ENCODE peak calls at places on chromosomes 13 and 19, in eight cellular contexts. O is GM12891, K is K562, I is upper lobe of left lung, A is HepG2, F is HL-60, Z is breast epithelium, E is vagina. P is an unnamed sample.

GRCh38 chr19:17706750-17707181 is 12.5 kb upstream of the MAP1S start:
- DNase-seq in I (no peak), E (no peak), F (no peak), A (peak), K (peak), O (no peak), Z (no peak), P (no peak)

GRCh38 chr13:23391752-23392151 is 41.8 kb downstream of the SACS start:
- DNase-seq in K (no peak), E (no peak), F (no peak), Z (no peak), A (no peak), I (no peak), O (no peak), P (no peak)

GRCh38 chr19:54875506-54875905 is 1.5 kb downstream of the FCAR start:
- DNase-seq in I (no peak), E (no peak), Z (no peak), F (peak), A (no peak), O (no peak), K (no peak), P (no peak)

GRCh38 chr13:72960541-72960940 is 98.3 kb upstream of the KLF5 start:
- DNase-seq in O (no peak), F (no peak), A (peak), E (no peak), Z (no peak), I (no peak), K (no peak), P (no peak)

GRCh38 chr13:48749699-48750473 is 96.2 kb downstream of the CYSLTR2 start:
- DNase-seq in I (no peak), A (peak), E (no peak), F (no peak), Z (no peak), K (peak), O (no peak), P (peak)

GRCh38 chr19:38682872-38683392 is 35.5 kb downstream of the ACTN4 start:
- DNase-seq in F (no peak), E (no peak), Z (no peak), K (no peak), I (no peak), A (no peak), O (no peak), P (no peak)

GRCh38 chr13:105497597-105497996 is 1037.9 kb downstream of the EFNB2 start:
- DNase-seq in E (no peak), Z (no peak), K (no peak), O (no peak), F (no peak), I (no peak), A (no peak), P (no peak)

GRCh38 chr19:55546822-55547614 is 1.7 kb upstream of the SBK3 start:
- DNase-seq in F (no peak), I (peak), K (peak), A (peak), O (no peak), E (no peak), Z (no peak), P (no peak)

GRCh38 chr13:47503468-47503867 is 497.6 kb downstream of the SUCLA2 start:
- DNase-seq in Z (no peak), O (no peak), I (no peak), K (no peak), F (no peak), A (no peak), E (no peak), P (no peak)

GRCh38 chr13:113902956-113903355 is 39.1 kb upstream of the GAS6 start:
- DNase-seq in E (peak), F (no peak), O (no peak), K (no peak), Z (peak), I (no peak), A (no peak), P (no peak)

GRCh38 chr13:96781141-96781540 is 213.1 kb downstream of the OXGR1 start:
- DNase-seq in F (no peak), E (no peak), O (no peak), A (no peak), Z (no peak), K (no peak), I (no peak), P (no peak)

GRCh38 chr19:46697142-46697960 is 19.6 kb downstream of the PRKD2 start:
- DNase-seq in F (peak), I (peak), K (peak), Z (no peak), O (no peak), E (no peak), A (no peak), P (no peak)

GRCh38 chr13:63048648-63049047 is 1633.0 kb upstream of the PCDH20 start:
- DNase-seq in F (no peak), Z (no peak), E (no peak), O (no peak), I (no peak), K (no peak), A (no peak), P (no peak)

GRCh38 chr13:23852351-23852750 is 36.8 kb downstream of the MIPEP start:
- DNase-seq in A (no peak), E (no peak), I (no peak), K (no peak), F (no peak), O (no peak), Z (no peak), P (no peak)

GRCh38 chr19:13764821-13765394 is 586 bp downstream of the MRI1 start:
- DNase-seq in I (peak), F (peak), E (no peak), Z (no peak), A (no peak), K (peak), O (no peak), P (no peak)

GRCh38 chr19:44356383-44357111 is at the start of gene ZNF112:
- DNase-seq in I (peak), O (peak), A (peak), E (no peak), Z (peak), K (peak), F (peak), P (no peak)

GRCh38 chr19:38838986-38839761 is 7.6 kb upstream of the ECH1 start:
- DNase-seq in A (no peak), F (no peak), O (no peak), I (no peak), K (no peak), Z (no peak), E (no peak), P (no peak)

GRCh38 chr13:44710576-44710975 is 134.4 kb upstream of the TSC22D1 start:
- DNase-seq in A (no peak), F (no peak), Z (no peak), K (no peak), I (no peak), E (no peak), O (peak), P (peak)

GRCh38 chr19:35291916-35292315 is at the start of gene MAG:
- DNase-seq in E (no peak), Z (no peak), A (no peak), I (peak), F (no peak), O (no peak), K (no peak), P (no peak)

GRCh38 chr13:21330126-21330861 is 128.8 kb downstream of the ZDHHC20 start:
- DNase-seq in F (no peak), I (no peak), K (no peak), Z (no peak), A (no peak), O (peak), E (no peak), P (no peak)

GRCh38 chr19:23071087-23071511 is 45.7 kb upstream of the ZNF730 start:
- DNase-seq in K (no peak), I (peak), E (no peak), A (no peak), Z (no peak), F (no peak), O (peak), P (no peak)

GRCh38 chr19:28703400-28703956 is 509.5 kb downstream of the UQCRFS1 start:
- DNase-seq in I (no peak), K (no peak), E (no peak), O (no peak), F (no peak), Z (no peak), A (no peak), P (no peak)

GRCh38 chr19:51777570-51778460 is 16.8 kb downstream of the FPR2 start:
- DNase-seq in O (peak), Z (no peak), K (peak), E (no peak), A (peak), F (peak), I (no peak), P (peak)

GRCh38 chr13:101785858-101786257 is 333.4 kb downstream of the ITGBL1 start:
- DNase-seq in E (no peak), A (peak), F (peak), K (no peak), Z (no peak), O (no peak), I (no peak), P (no peak)

GRCh38 chr13:103277959-103278673 is 211.9 kb upstream of the SLC10A2 start:
- DNase-seq in Z (no peak), A (no peak), E (no peak), I (no peak), K (no peak), F (no peak), O (no peak), P (no peak)

GRCh38 chr19:9076886-9077285 is 10.0 kb upstream of the OR1M1 start:
- DNase-seq in F (no peak), I (no peak), A (no peak), O (no peak), K (no peak), Z (no peak), E (no peak), P (no peak)

GRCh38 chr13:41246969-41247750 is 16.2 kb downstream of the MTRF1 start:
- DNase-seq in A (no peak), F (no peak), I (no peak), E (no peak), Z (no peak), O (no peak), K (no peak), P (no peak)

GRCh38 chr13:39474600-39474999 is 128.4 kb downstream of the LHFPL6 start:
- DNase-seq in Z (no peak), E (no peak), K (no peak), F (no peak), I (no peak), A (no peak), O (no peak), P (no peak)

GRCh38 chr13:48393698-48394085 is 19.2 kb downstream of the LPAR6 start:
- DNase-seq in K (no peak), Z (no peak), F (no peak), I (no peak), A (no peak), O (no peak), E (no peak), P (no peak)

GRCh38 chr13:76600086-76600485 is 286.1 kb downstream of the KCTD12 start:
- DNase-seq in A (no peak), I (no peak), E (no peak), F (no peak), O (no peak), Z (no peak), K (no peak), P (no peak)

GRCh38 chr19:9586764-9587163 is 2.5 kb upstream of the ZNF121 start:
- DNase-seq in Z (peak), E (no peak), A (peak), O (no peak), I (no peak), F (peak), K (no peak), P (no peak)

GRCh38 chr19:18070181-18070580 is 16.6 kb downstream of the IL12RB1 start:
- DNase-seq in E (no peak), A (no peak), K (no peak), O (no peak), F (no peak), I (no peak), Z (no peak), P (no peak)

GRCh38 chr13:45534604-45535003 is 69.9 kb downstream of the COG3 start:
- DNase-seq in E (no peak), F (no peak), A (no peak), I (no peak), Z (no peak), O (no peak), K (no peak), P (no peak)

GRCh38 chr19:19385900-19386339 is 19.6 kb upstream of the GATAD2A start:
- DNase-seq in Z (no peak), K (no peak), O (no peak), A (no peak), I (peak), E (no peak), F (peak), P (no peak)

GRCh38 chr19:19386373-19386869 is 19.1 kb upstream of the GATAD2A start:
- DNase-seq in I (no peak), E (no peak), Z (no peak), O (no peak), K (peak), F (no peak), A (no peak), P (no peak)

GRCh38 chr19:19387108-19387507 is 18.4 kb upstream of the GATAD2A start:
- DNase-seq in F (no peak), E (no peak), I (no peak), Z (no peak), K (no peak), O (no peak), A (no peak), P (no peak)

GRCh38 chr19:19385131-19385899 is 20.2 kb upstream of the GATAD2A start:
- DNase-seq in O (peak), F (peak), Z (peak), A (peak), I (peak), K (peak), E (peak), P (peak)

DNA sequence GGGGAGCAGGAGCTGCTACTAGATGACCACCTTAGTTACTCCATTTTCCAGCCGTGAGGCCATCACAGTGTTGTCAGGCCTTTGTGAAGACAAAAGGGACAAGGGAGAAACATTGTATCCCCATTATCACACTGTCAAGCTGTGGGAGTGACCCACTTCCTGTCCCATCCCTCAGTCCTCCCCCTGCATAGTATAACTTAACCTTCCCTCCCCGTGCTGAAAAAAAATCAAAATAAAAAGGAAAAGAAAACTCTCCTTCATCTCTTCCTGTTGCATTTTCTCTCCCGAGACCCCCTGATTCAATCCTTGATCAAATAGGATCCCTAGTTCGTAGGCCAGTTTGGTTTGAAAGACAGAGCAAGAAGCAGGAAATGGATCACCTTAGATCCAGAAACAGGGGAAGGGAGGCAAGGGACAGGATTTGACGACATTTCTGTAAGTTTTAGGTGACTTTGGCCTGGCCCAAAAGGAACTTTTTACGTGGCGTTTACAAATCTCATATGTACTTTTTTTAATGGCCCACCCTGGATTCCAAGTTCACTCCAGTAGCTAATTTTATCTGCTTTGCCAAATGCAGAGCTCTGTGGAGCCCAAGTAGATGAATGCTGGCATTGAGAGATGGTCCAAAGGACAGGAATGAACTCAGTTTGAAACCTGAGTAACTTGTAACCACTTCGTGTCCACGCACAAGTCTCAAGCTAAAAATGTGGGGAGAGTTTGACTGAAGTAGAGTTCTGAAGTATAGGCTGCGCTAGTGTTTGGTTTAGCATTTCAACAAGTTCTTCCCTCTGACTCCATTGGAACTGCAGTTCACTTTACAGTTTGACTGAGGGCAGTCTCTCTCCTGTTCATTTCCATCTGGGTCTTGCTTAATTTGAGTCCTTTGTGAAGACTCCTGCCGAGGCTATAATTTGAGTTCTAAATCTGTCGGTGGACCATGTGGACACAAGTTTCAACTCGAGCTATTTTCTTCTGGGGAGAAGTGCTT is 16.6 kb upstream of the GATAD2A start:
- DNase-seq in Z (no peak), I (no peak), F (no peak), O (no peak), K (no peak), A (peak), E (no peak), P (no peak)
- TF ChIP-seq POLR2AphosphoS5 in Z (no peak), I (no peak), F (no peak), O (no peak), K (no peak), A (no peak), E (no peak), P (no peak)

GRCh38 chr19:19517235-19517619 is 1.2 kb downstream of the NDUFA13 start:
- DNase-seq in I (no peak), F (no peak), E (no peak), Z (no peak), O (no peak), K (no peak), A (no peak), P (no peak)

GRCh38 chr19:19514881-19515763 is at the start of gene TSSK6:
- DNase-seq in E (no peak), O (no peak), F (no peak), A (peak), I (peak), K (no peak), Z (no peak), P (no peak)

GRCh38 chr19:19513671-19514070 is 1.7 kb downstream of the TSSK6 start:
- DNase-seq in A (no peak), K (no peak), I (peak), O (no peak), Z (no peak), E (no peak), F (no peak), P (no peak)

GRCh38 chr19:19515764-19516519 is at the start of gene NDUFA13:
- DNase-seq in Z (peak), O (peak), F (peak), E (no peak), A (peak), I (peak), K (peak), P (peak)

GRCh38 chr19:19514215-19514633 is 1.1 kb downstream of the TSSK6 start:
- DNase-seq in A (no peak), I (peak), O (no peak), Z (no peak), E (no peak), F (no peak), K (no peak), P (no peak)
- TF ChIP-seq POLR2AphosphoS5 in A (no peak), I (no peak), O (no peak), Z (no peak), E (peak), F (no peak), K (no peak), P (no peak)

GRCh38 chr19:48551437-48552302 is at the start of gene SULT2B1:
- DNase-seq in F (no peak), A (no peak), E (no peak), I (peak), Z (peak), K (no peak), O (no peak), P (no peak)
- TF ChIP-seq POLR2AphosphoS5 in F (no peak), A (no peak), E (no peak), I (no peak), Z (no peak), K (no peak), O (no peak), P (no peak)

GRCh38 chr13:30121666-30122065 is 185.7 kb downstream of the KATNAL1 start:
- DNase-seq in A (no peak), Z (no peak), F (no peak), O (no peak), K (no peak), I (no peak), E (no peak), P (no peak)

GRCh38 chr13:30116379-30116778 is 191.0 kb downstream of the KATNAL1 start:
- DNase-seq in F (no peak), A (no peak), E (no peak), I (no peak), K (no peak), Z (no peak), O (no peak), P (no peak)

GRCh38 chr13:30120133-30120822 is 187.1 kb downstream of the KATNAL1 start:
- DNase-seq in Z (no peak), E (no peak), O (no peak), A (no peak), I (no peak), K (no peak), F (no peak), P (no peak)

GRCh38 chr13:30121244-30121643 is 186.1 kb downstream of the KATNAL1 start:
- DNase-seq in Z (no peak), K (no peak), E (no peak), A (no peak), O (no peak), I (no peak), F (no peak), P (no peak)

GRCh38 chr13:30119476-30119875 is 187.9 kb downstream of the KATNAL1 start:
- DNase-seq in K (no peak), E (no peak), F (no peak), A (no peak), O (no peak), I (no peak), Z (no peak), P (no peak)
- TF ChIP-seq POLR2AphosphoS5 in K (no peak), E (no peak), F (no peak), A (no peak), O (no peak), I (no peak), Z (no peak), P (no peak)

DNA sequence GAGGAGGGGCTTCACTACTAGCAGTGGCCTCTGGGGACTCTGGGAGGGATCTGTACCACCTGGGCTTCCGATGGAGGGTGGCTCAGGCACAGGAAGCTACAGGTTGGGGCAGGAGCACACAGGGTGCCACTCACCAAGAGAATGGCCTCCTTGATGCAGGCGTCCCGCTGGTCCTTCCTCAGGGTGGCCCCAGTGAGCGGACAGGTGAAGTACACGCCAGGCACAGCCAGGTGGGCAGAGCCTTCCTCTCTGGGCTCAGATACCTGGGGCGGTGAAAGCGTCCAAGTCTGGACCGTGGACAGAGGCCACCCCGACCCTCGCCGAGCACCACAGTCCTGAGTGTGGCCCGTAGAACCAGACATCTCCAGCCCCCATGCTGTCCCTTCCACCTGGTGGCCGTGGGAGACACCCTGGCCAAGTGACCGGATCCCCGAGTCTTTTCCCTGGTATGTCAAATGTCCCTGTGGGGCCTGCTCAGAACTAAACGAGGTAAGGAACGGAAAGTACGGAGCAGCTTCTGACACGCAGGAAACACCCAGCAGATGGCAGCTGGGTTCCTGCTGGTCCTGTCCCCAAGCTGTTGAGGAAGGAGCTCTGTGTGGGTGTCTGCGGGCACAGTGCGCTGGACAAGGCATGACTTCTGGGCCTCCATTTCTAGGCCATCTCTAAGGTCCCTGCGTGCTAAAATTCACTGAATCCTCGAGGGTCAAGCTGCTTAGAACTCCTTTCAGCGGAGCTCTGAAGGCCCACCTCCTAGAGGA is 5.2 kb downstream of the UBXN6 start:
- DNase-seq in A (no peak), E (no peak), F (no peak), Z (no peak), O (no peak), K (no peak), I (peak), P (peak)
- TF ChIP-seq POLR2AphosphoS5 in A (no peak), E (no peak), F (peak), Z (no peak), O (no peak), K (peak), I (no peak), P (no peak)